ENCODE peak calls at places on chromosomes 3 and 15, in four cellular contexts. L is activated naive CD8-positive, alpha-beta T cell treated with anti-CD3 and anti-CD28 coated beads for 36 hours; X is pancreas; Z is AG04450. E is an unnamed sample.

GRCh38 chr3:114606336-114606735 is 312.5 kb downstream of the TIGIT start:
- DNase-seq in L (no peak), X (no peak), Z (no peak), E (no peak)

GRCh38 chr3:49205154-49205788 is 33.9 kb downstream of the KLHDC8B start:
- DNase-seq in L (no peak), X (no peak), Z (no peak), E (no peak)

GRCh38 chr3:55091381-55092225 is 163.7 kb upstream of the LRTM1 start:
- DNase-seq in L (no peak), X (no peak), Z (peak), E (no peak)

GRCh38 chr3:50292924-50293801 is 934 bp upstream of the IFRD2 start:
- DNase-seq in L (no peak), X (peak), Z (no peak), E (no peak)

GRCh38 chr15:29952245-29952644 is 130.0 kb upstream of the TJP1 start:
- DNase-seq in L (no peak), X (no peak), Z (no peak), E (no peak)

GRCh38 chr3:53493997-53494791 is at the start of gene CACNA1D:
- DNase-seq in L (peak), X (peak), Z (no peak), E (peak)

GRCh38 chr3:147431746-147432145 is 22.6 kb downstream of the ZIC1 start:
- DNase-seq in L (no peak), X (no peak), Z (no peak), E (no peak)

GRCh38 chr15:63599401-63600000 is 2.3 kb downstream of the FBXL22 start:
- DNase-seq in L (peak), X (peak), Z (no peak), E (peak)

GRCh38 chr3:39396690-39397089 is 9.8 kb upstream of the RPSA start:
- DNase-seq in L (no peak), X (no peak), Z (no peak), E (no peak)

GRCh38 chr15:26115229-26115943 is 252.3 kb upstream of the ATP10A start:
- DNase-seq in L (no peak), X (no peak), Z (no peak), E (no peak)

GRCh38 chr15:70726753-70727152 is 36.6 kb downstream of the UACA start:
- DNase-seq in L (no peak), X (no peak), Z (no peak), E (no peak)

GRCh38 chr3:71581981-71582611 is 1.4 kb downstream of the FOXP1 start:
- DNase-seq in L (peak), X (peak), Z (no peak), E (peak)

GRCh38 chr15:99197861-99198260 is 51.5 kb downstream of the TTC23 start:
- DNase-seq in L (no peak), X (no peak), Z (no peak), E (no peak)

E was measured in activated CD8-positive, alpha-beta T cell treated with anti-CD3 and anti-CD28 coated beads for 36 hours.